ENCODE peak calls at places on chromosomes 11 and 22, in ten cellular contexts. One of them, this sample, is unnamed.

GRCh38 chr11:118953265-118953664 is 2.8 kb upstream of the UPK2 start:
- DNase-seq in hepatocyte: no peak
- DNase-seq in Calu3: no peak
- DNase-seq in RPMI7951: peak; percentile 37
- DNase-seq in NB4: peak; percentile 34
- DNase-seq in amniotic stem cell: no peak
- DNase-seq in NCI-H69: peak; percentile 89
- DNase-seq in activated CD4-positive, alpha-beta T cell treated with anti-CD3 and anti-CD28 coated beads for 24 hours: no peak
- DNase-seq in HFF-Myc: no peak
- DNase-seq in left ventricle myocardium inferior: no peak
- DNase-seq in this sample: no peak

GRCh38 chr11:27294654-27295053 is 68.4 kb downstream of the CCDC34 start:
- DNase-seq in HFF-Myc: no peak
- DNase-seq in left ventricle myocardium inferior: no peak
- DNase-seq in amniotic stem cell: no peak
- DNase-seq in NCI-H69: peak; percentile 97
- DNase-seq in Calu3: no peak
- DNase-seq in RPMI7951: no peak
- DNase-seq in hepatocyte: peak; percentile 36
- DNase-seq in activated CD4-positive, alpha-beta T cell treated with anti-CD3 and anti-CD28 coated beads for 24 hours: no peak
- DNase-seq in NB4: no peak
- DNase-seq in this sample: no peak

GRCh38 chr11:68049509-68050370 is 10.9 kb downstream of the TCIRG1 start:
- DNase-seq in NB4: no peak
- DNase-seq in HFF-Myc: no peak
- DNase-seq in NCI-H69: no peak
- DNase-seq in activated CD4-positive, alpha-beta T cell treated with anti-CD3 and anti-CD28 coated beads for 24 hours: no peak
- DNase-seq in amniotic stem cell: no peak
- DNase-seq in Calu3: no peak
- DNase-seq in hepatocyte: no peak
- DNase-seq in left ventricle myocardium inferior: no peak
- DNase-seq in RPMI7951: no peak
- DNase-seq in this sample: peak; percentile 23

GRCh38 chr22:47484960-47485571 is 722.6 kb downstream of the TBC1D22A start:
- DNase-seq in hepatocyte: no peak
- DNase-seq in HFF-Myc: no peak
- DNase-seq in activated CD4-positive, alpha-beta T cell treated with anti-CD3 and anti-CD28 coated beads for 24 hours: no peak
- DNase-seq in amniotic stem cell: no peak
- DNase-seq in left ventricle myocardium inferior: no peak
- DNase-seq in RPMI7951: no peak
- DNase-seq in NB4: no peak
- DNase-seq in Calu3: no peak
- DNase-seq in NCI-H69: no peak
- DNase-seq in this sample: no peak

GRCh38 chr11:72308226-72309073 is 64.5 kb upstream of the PHOX2A start:
- DNase-seq in hepatocyte: peak; percentile 80
- DNase-seq in amniotic stem cell: peak; percentile 95
- DNase-seq in HFF-Myc: peak; percentile 93
- DNase-seq in activated CD4-positive, alpha-beta T cell treated with anti-CD3 and anti-CD28 coated beads for 24 hours: no peak
- DNase-seq in NB4: no peak
- DNase-seq in left ventricle myocardium inferior: no peak
- DNase-seq in NCI-H69: peak; percentile 100
- DNase-seq in RPMI7951: peak; percentile 74
- DNase-seq in Calu3: no peak
- DNase-seq in this sample: no peak

GRCh38 chr11:71336176-71336995 is 84.0 kb upstream of the SHANK2 start:
- DNase-seq in amniotic stem cell: no peak
- DNase-seq in left ventricle myocardium inferior: no peak
- DNase-seq in activated CD4-positive, alpha-beta T cell treated with anti-CD3 and anti-CD28 coated beads for 24 hours: no peak
- DNase-seq in NCI-H69: no peak
- DNase-seq in NB4: no peak
- DNase-seq in RPMI7951: no peak
- DNase-seq in Calu3: no peak
- DNase-seq in HFF-Myc: no peak
- DNase-seq in hepatocyte: no peak
- DNase-seq in this sample: no peak

GRCh38 chr11:17790453-17790852 is 55.9 kb downstream of the KCNC1 start:
- DNase-seq in Calu3: no peak
- DNase-seq in amniotic stem cell: peak; percentile 2
- DNase-seq in activated CD4-positive, alpha-beta T cell treated with anti-CD3 and anti-CD28 coated beads for 24 hours: no peak
- DNase-seq in RPMI7951: no peak
- DNase-seq in left ventricle myocardium inferior: no peak
- DNase-seq in HFF-Myc: no peak
- DNase-seq in NB4: no peak
- DNase-seq in NCI-H69: no peak
- DNase-seq in hepatocyte: no peak
- DNase-seq in this sample: no peak

GRCh38 chr11:74371269-74372039 is 26.8 kb downstream of the PGM2L1 start:
- DNase-seq in NB4: no peak
- DNase-seq in Calu3: no peak
- DNase-seq in hepatocyte: no peak
- DNase-seq in NCI-H69: peak; percentile 95
- DNase-seq in left ventricle myocardium inferior: no peak
- DNase-seq in activated CD4-positive, alpha-beta T cell treated with anti-CD3 and anti-CD28 coated beads for 24 hours: no peak
- DNase-seq in HFF-Myc: peak; percentile 27
- DNase-seq in RPMI7951: peak; percentile 83
- DNase-seq in amniotic stem cell: no peak
- DNase-seq in this sample: no peak

GRCh38 chr11:89168396-89168795 is 9.3 kb upstream of the TYR start:
- DNase-seq in activated CD4-positive, alpha-beta T cell treated with anti-CD3 and anti-CD28 coated beads for 24 hours: no peak
- DNase-seq in RPMI7951: peak; percentile 58
- DNase-seq in NB4: no peak
- DNase-seq in Calu3: no peak
- DNase-seq in hepatocyte: no peak
- DNase-seq in NCI-H69: no peak
- DNase-seq in HFF-Myc: no peak
- DNase-seq in left ventricle myocardium inferior: no peak
- DNase-seq in amniotic stem cell: no peak
- DNase-seq in this sample: no peak

GRCh38 chr22:45280583-45280972 is 4.2 kb upstream of the UPK3A start:
- DNase-seq in left ventricle myocardium inferior: no peak
- DNase-seq in activated CD4-positive, alpha-beta T cell treated with anti-CD3 and anti-CD28 coated beads for 24 hours: no peak
- DNase-seq in HFF-Myc: no peak
- DNase-seq in Calu3: no peak
- DNase-seq in RPMI7951: no peak
- DNase-seq in NB4: no peak
- DNase-seq in hepatocyte: no peak
- DNase-seq in amniotic stem cell: no peak
- DNase-seq in NCI-H69: no peak
- DNase-seq in this sample: no peak

GRCh38 chr22:26512149-26512793 is at the start of gene TFIP11:
- DNase-seq in HFF-Myc: peak; percentile 64
- DNase-seq in Calu3: peak; percentile 93
- DNase-seq in activated CD4-positive, alpha-beta T cell treated with anti-CD3 and anti-CD28 coated beads for 24 hours: peak; percentile 94
- DNase-seq in left ventricle myocardium inferior: peak; percentile 95
- DNase-seq in NB4: peak; percentile 92
- DNase-seq in RPMI7951: peak; percentile 85
- DNase-seq in NCI-H69: peak; percentile 94
- DNase-seq in hepatocyte: peak; percentile 96
- DNase-seq in amniotic stem cell: peak; percentile 86
- DNase-seq in this sample: peak; percentile 95

GRCh38 chr22:17797721-17798559 is 23.7 kb upstream of the BID start:
- DNase-seq in left ventricle myocardium inferior: no peak
- DNase-seq in hepatocyte: no peak
- DNase-seq in NCI-H69: no peak
- DNase-seq in RPMI7951: no peak
- DNase-seq in activated CD4-positive, alpha-beta T cell treated with anti-CD3 and anti-CD28 coated beads for 24 hours: no peak
- DNase-seq in NB4: peak; percentile 21
- DNase-seq in amniotic stem cell: no peak
- DNase-seq in Calu3: no peak
- DNase-seq in HFF-Myc: no peak
- DNase-seq in this sample: no peak

GRCh38 chr11:46666982-46667590 is 33.3 kb downstream of the ARHGAP1 start:
- DNase-seq in left ventricle myocardium inferior: no peak
- DNase-seq in hepatocyte: no peak
- DNase-seq in RPMI7951: no peak
- DNase-seq in HFF-Myc: no peak
- DNase-seq in NCI-H69: no peak
- DNase-seq in activated CD4-positive, alpha-beta T cell treated with anti-CD3 and anti-CD28 coated beads for 24 hours: no peak
- DNase-seq in amniotic stem cell: no peak
- DNase-seq in NB4: no peak
- DNase-seq in Calu3: no peak
- DNase-seq in this sample: no peak

GRCh38 chr11:33652001-33652400 is 48.6 kb downstream of the C11orf91 start:
- DNase-seq in hepatocyte: no peak
- DNase-seq in activated CD4-positive, alpha-beta T cell treated with anti-CD3 and anti-CD28 coated beads for 24 hours: no peak
- DNase-seq in left ventricle myocardium inferior: no peak
- DNase-seq in amniotic stem cell: no peak
- DNase-seq in Calu3: no peak
- DNase-seq in RPMI7951: no peak
- DNase-seq in HFF-Myc: no peak
- DNase-seq in NB4: no peak
- DNase-seq in NCI-H69: no peak
- DNase-seq in this sample: no peak

GRCh38 chr11:128728767-128729587 is 35.1 kb downstream of the FLI1 start:
- DNase-seq in Calu3: no peak
- DNase-seq in RPMI7951: no peak
- DNase-seq in amniotic stem cell: no peak
- DNase-seq in NCI-H69: peak; percentile 11
- DNase-seq in left ventricle myocardium inferior: no peak
- DNase-seq in NB4: peak; percentile 34
- DNase-seq in hepatocyte: no peak
- DNase-seq in activated CD4-positive, alpha-beta T cell treated with anti-CD3 and anti-CD28 coated beads for 24 hours: no peak
- DNase-seq in HFF-Myc: no peak
- DNase-seq in this sample: no peak

GRCh38 chr22:50601669-50602337 is 1.2 kb downstream of the MAPK8IP2 start:
- DNase-seq in NB4: no peak
- DNase-seq in amniotic stem cell: no peak
- DNase-seq in activated CD4-positive, alpha-beta T cell treated with anti-CD3 and anti-CD28 coated beads for 24 hours: no peak
- DNase-seq in NCI-H69: no peak
- DNase-seq in hepatocyte: no peak
- DNase-seq in Calu3: no peak
- DNase-seq in RPMI7951: no peak
- DNase-seq in HFF-Myc: no peak
- DNase-seq in left ventricle myocardium inferior: no peak
- DNase-seq in this sample: no peak

This sample was measured in right lobe of liver.